ENCODE peak calls at places on chromosomes 12 and 14, in four cellular contexts. P, T, S and O are unnamed samples.

GRCh38 chr14:83556065-83556464 is 1973.9 kb upstream of the FLRT2 start:
- DNase-seq in P (no peak), T (no peak), S (peak), O (no peak)

GRCh38 chr12:59929091-59929490 is 333.3 kb downstream of the SLC16A7 start:
- DNase-seq in P (no peak), T (no peak), S (peak), O (no peak)

GRCh38 chr14:67538501-67538900 is 5.4 kb downstream of the PLEKHH1 start:
- DNase-seq in P (no peak), T (no peak), S (no peak), O (no peak)

GRCh38 chr12:19988457-19988856 is 379.9 kb upstream of the PDE3A start:
- DNase-seq in P (no peak), T (no peak), S (no peak), O (no peak)

GRCh38 chr12:53324113-53324778 is 2.8 kb upstream of the AAAS start:
- DNase-seq in P (no peak), T (peak), S (no peak), O (no peak)

GRCh38 chr12:104055686-104056388 is 5.8 kb upstream of the GLT8D2 start:
- DNase-seq in P (no peak), T (peak), S (peak), O (no peak)

GRCh38 chr12:65536876-65537661 is 258.6 kb downstream of the MSRB3 start:
- DNase-seq in P (no peak), T (no peak), S (peak), O (peak)

GRCh38 chr14:71441142-71441541 is 491.1 kb upstream of the RGS6 start:
- DNase-seq in P (no peak), T (no peak), S (no peak), O (no peak)

GRCh38 chr12:32444895-32445294 is 45.5 kb downstream of the FGD4 start:
- DNase-seq in P (no peak), T (no peak), S (peak), O (peak)

GRCh38 chr12:26318661-26319068 is 123.3 kb downstream of the SSPN start:
- DNase-seq in P (peak), T (peak), S (peak), O (peak)

GRCh38 chr12:101935769-101936741 is 58.7 kb downstream of the DRAM1 start:
- DNase-seq in P (no peak), T (peak), S (peak), O (peak)

GRCh38 chr14:79295385-79295784 is 915.9 kb downstream of the DIO2 start:
- DNase-seq in P (no peak), T (no peak), S (no peak), O (no peak)

GRCh38 chr12:90091809-90092208 is 383.2 kb upstream of the ATP2B1 start:
- DNase-seq in P (no peak), T (no peak), S (no peak), O (no peak)